ENCODE peak calls at places on chromosomes 1 and 21, in five cellular contexts. C, P, V, X and I are unnamed samples.

GRCh38 chr1:99374109-99374508 is 109.8 kb downstream of the PLPPR4 start:
- DNase-seq in C (no peak), P (no peak), V (no peak), X (no peak), I (no peak)

GRCh38 chr1:9680828-9681227 is 29.3 kb downstream of the PIK3CD start:
- DNase-seq in C (no peak), P (no peak), V (no peak), X (no peak), I (no peak)

GRCh38 chr1:94081566-94082344 is 39.2 kb downstream of the ABCA4 start:
- DNase-seq in C (no peak), P (no peak), V (no peak), X (no peak), I (no peak)

GRCh38 chr1:94922756-94923465 is 4.0 kb downstream of the CNN3 start:
- DNase-seq in C (no peak), P (no peak), V (no peak), X (no peak), I (no peak)

GRCh38 chr1:43267291-43267805 is 2.4 kb upstream of the TMEM125 start:
- DNase-seq in C (no peak), P (no peak), V (no peak), X (no peak), I (no peak)

GRCh38 chr1:15714438-15715136 is 21.5 kb upstream of the SLC25A34 start:
- DNase-seq in C (no peak), P (no peak), V (no peak), X (no peak), I (no peak)

GRCh38 chr1:212545941-212546638 is 62.5 kb upstream of the ATF3 start:
- DNase-seq in C (peak), P (no peak), V (no peak), X (no peak), I (no peak)

GRCh38 chr1:84298688-84299535 is 2.6 kb upstream of the SAMD13 start:
- DNase-seq in C (no peak), P (peak), V (peak), X (no peak), I (peak)

GRCh38 chr1:205229399-205229861 is 1.7 kb downstream of the TMCC2 start:
- DNase-seq in C (peak), P (peak), V (no peak), X (no peak), I (peak)

GRCh38 chr1:241990040-241990439 is 8.9 kb downstream of the MAP1LC3C start:
- DNase-seq in C (peak), P (no peak), V (peak), X (no peak), I (no peak)

GRCh38 chr1:112402682-112403643 is 6.9 kb downstream of the CTTNBP2NL start:
- DNase-seq in C (no peak), P (no peak), V (no peak), X (no peak), I (no peak)

GRCh38 chr1:3192825-3193224 is 123.8 kb downstream of the PRDM16 start:
- DNase-seq in C (no peak), P (no peak), V (no peak), X (no peak), I (no peak)

GRCh38 chr1:192243721-192244120 is 73.1 kb upstream of the RGS21 start:
- DNase-seq in C (no peak), P (no peak), V (no peak), X (no peak), I (no peak)

GRCh38 chr1:214438059-214438458 is 113.3 kb downstream of the PTPN14 start:
- DNase-seq in C (no peak), P (no peak), V (peak), X (no peak), I (no peak)

GRCh38 chr1:167761400-167761799 is 39.6 kb downstream of the MPZL1 start:
- DNase-seq in C (no peak), P (no peak), V (no peak), X (no peak), I (no peak)

GRCh38 chr21:31173881-31174555 is 135.7 kb upstream of the KRTAP19-8 start:
- DNase-seq in C (no peak), P (no peak), V (peak), X (peak), I (no peak)

GRCh38 chr1:15178571-15179484 is 25.3 kb downstream of the TMEM51 start:
- DNase-seq in C (peak), P (peak), V (no peak), X (peak), I (no peak)

GRCh38 chr1:2229921-2230700 is 2.0 kb downstream of the SKI start:
- DNase-seq in C (no peak), P (no peak), V (peak), X (no peak), I (no peak)

GRCh38 chr21:33976082-33976979 is 60.7 kb upstream of the ATP5PO start:
- DNase-seq in C (peak), P (peak), V (peak), X (no peak), I (peak)

GRCh38 chr1:234505774-234506114 is 26.8 kb upstream of the TARBP1 start:
- DNase-seq in C (no peak), P (no peak), V (no peak), X (no peak), I (no peak)

GRCh38 chr1:21165632-21166031 is 11.1 kb downstream of the EIF4G3 start:
- DNase-seq in C (no peak), P (no peak), V (no peak), X (no peak), I (no peak)

GRCh38 chr1:154276797-154277196 is 4.4 kb downstream of the HAX1 start:
- DNase-seq in C (no peak), P (no peak), V (no peak), X (no peak), I (no peak)

GRCh38 chr1:6348511-6349191 is 44.9 kb downstream of the ACOT7 start:
- DNase-seq in C (no peak), P (no peak), V (peak), X (peak), I (no peak)

GRCh38 chr1:192628406-192629057 is 7.4 kb upstream of the RGS13 start:
- DNase-seq in C (no peak), P (no peak), V (no peak), X (no peak), I (no peak)

GRCh38 chr21:42160111-42160949 is 58.6 kb upstream of the ABCG1 start:
- DNase-seq in C (no peak), P (no peak), V (no peak), X (no peak), I (no peak)

GRCh38 chr1:48552420-48552819 is 80.4 kb upstream of the SPATA6 start:
- DNase-seq in C (no peak), P (no peak), V (no peak), X (no peak), I (no peak)

GRCh38 chr21:16124397-16125130 is 394.8 kb downstream of the USP25 start:
- DNase-seq in C (peak), P (no peak), V (no peak), X (no peak), I (no peak)

GRCh38 chr21:34857122-34857713 is 188.4 kb downstream of the CLIC6 start:
- DNase-seq in C (no peak), P (no peak), V (no peak), X (no peak), I (no peak)

GRCh38 chr1:100184536-100184935 is 6.5 kb upstream of the LRRC39 start:
- DNase-seq in C (no peak), P (no peak), V (no peak), X (no peak), I (no peak)

GRCh38 chr1:13762642-13763041 is 62.7 kb downstream of the PRDM2 start:
- DNase-seq in C (no peak), P (peak), V (no peak), X (no peak), I (no peak)

GRCh38 chr1:15429701-15430149 is 8.5 kb upstream of the CTRC start:
- DNase-seq in C (no peak), P (no peak), V (no peak), X (no peak), I (no peak)

GRCh38 chr21:31117046-31117916 is 79.0 kb upstream of the KRTAP19-8 start:
- DNase-seq in C (peak), P (no peak), V (no peak), X (no peak), I (no peak)

GRCh38 chr1:203306970-203307541 is 1.7 kb downstream of the BTG2 start:
- DNase-seq in C (no peak), P (no peak), V (no peak), X (no peak), I (no peak)

GRCh38 chr1:197921235-197922069 is 4.3 kb downstream of the LHX9 start:
- DNase-seq in C (no peak), P (no peak), V (no peak), X (no peak), I (no peak)

GRCh38 chr1:154788241-154788870 is 81.7 kb downstream of the KCNN3 start:
- DNase-seq in C (no peak), P (no peak), V (no peak), X (no peak), I (no peak)

GRCh38 chr21:35083246-35083645 is 34.1 kb upstream of the RUNX1 start:
- DNase-seq in C (no peak), P (no peak), V (no peak), X (no peak), I (no peak)

GRCh38 chr1:74729741-74730478 is 2.9 kb downstream of the CRYZ start:
- DNase-seq in C (peak), P (no peak), V (no peak), X (no peak), I (no peak)

GRCh38 chr1:197811769-197812168 is 36.5 kb upstream of the DENND1B start:
- DNase-seq in C (no peak), P (no peak), V (no peak), X (no peak), I (no peak)

GRCh38 chr1:27602510-27603319 is 1.2 kb downstream of the AHDC1 start:
- DNase-seq in C (no peak), P (peak), V (peak), X (no peak), I (peak)